ENCODE peak calls at places on chromosome 12, in four cellular contexts. F is K562, E is HCT116, Q is HepG2. Z is an unnamed sample.

GRCh38 chr12:85949253-85949652 is 75.2 kb downstream of the NTS start:
- DNase-seq in Q (no peak), F (no peak), E (no peak), Z (no peak)

GRCh38 chr12:59431266-59431665 is 164.6 kb upstream of the SLC16A7 start:
- DNase-seq in E (no peak), F (no peak), Q (no peak), Z (no peak)

GRCh38 chr12:52221912-52222457 is 11.1 kb upstream of the KRT7 start:
- DNase-seq in F (peak), E (peak), Q (no peak), Z (no peak)

GRCh38 chr12:124673881-124674617 is 106.6 kb upstream of the NCOR2 start:
- DNase-seq in Q (no peak), E (no peak), F (no peak), Z (peak)

GRCh38 chr12:132185698-132186097 is 41.4 kb downstream of the NOC4L start:
- DNase-seq in F (no peak), E (no peak), Q (no peak), Z (no peak)

GRCh38 chr12:114430306-114430705 is 24.4 kb upstream of the TBX5 start:
- DNase-seq in E (no peak), F (no peak), Q (no peak), Z (no peak)

GRCh38 chr12:12398026-12398859 is 41.4 kb downstream of the BORCS5 start:
- DNase-seq in E (no peak), Q (peak), F (peak), Z (no peak)

GRCh38 chr12:104929926-104930325 is 28.2 kb downstream of the SLC41A2 start:
- DNase-seq in Q (no peak), F (no peak), E (no peak), Z (no peak)

GRCh38 chr12:5830121-5830520 is 114.9 kb downstream of the ANO2 start:
- DNase-seq in Q (no peak), E (no peak), F (no peak), Z (no peak)

GRCh38 chr12:27343255-27344000 is 10.8 kb downstream of the BMAL2 start:
- DNase-seq in E (no peak), Q (no peak), F (no peak), Z (no peak)

GRCh38 chr12:29317556-29318363 is 63.2 kb downstream of the ERGIC2 start:
- DNase-seq in E (peak), Q (peak), F (peak), Z (peak)

GRCh38 chr12:77010637-77011548 is 54.5 kb downstream of the E2F7 start:
- DNase-seq in F (peak), E (peak), Q (peak), Z (peak)

GRCh38 chr12:14416658-14417057 is 51.2 kb downstream of the ATF7IP start:
- DNase-seq in E (no peak), F (no peak), Q (peak), Z (peak)

GRCh38 chr12:92021665-92022033 is 124.0 kb downstream of the BTG1 start:
- DNase-seq in Q (no peak), E (no peak), F (no peak), Z (peak)

GRCh38 chr12:50200507-50201273 is 33.5 kb upstream of the CERS5 start:
- DNase-seq in F (no peak), E (no peak), Q (no peak), Z (peak)

GRCh38 chr12:76312314-76312713 is 35.9 kb downstream of the BBS10 start:
- DNase-seq in Q (no peak), F (no peak), E (no peak), Z (no peak)

GRCh38 chr12:71871116-71871515 is 31.6 kb downstream of the TBC1D15 start:
- DNase-seq in E (no peak), Q (no peak), F (no peak), Z (no peak)

GRCh38 chr12:501722-502447 is 42.1 kb downstream of the B4GALNT3 start:
- DNase-seq in F (no peak), E (no peak), Q (no peak), Z (no peak)

GRCh38 chr12:55687746-55688145 is 20.0 kb downstream of the ITGA7 start:
- DNase-seq in E (no peak), F (no peak), Q (no peak), Z (no peak)

GRCh38 chr12:106416273-106416672 is 58.7 kb downstream of the POLR3B start:
- DNase-seq in Q (no peak), F (no peak), E (no peak), Z (no peak)

GRCh38 chr12:31819427-31819826 is 90.6 kb upstream of the AMN1 start:
- DNase-seq in Q (no peak), F (no peak), E (no peak), Z (no peak)

GRCh38 chr12:48092606-48093005 is 13.3 kb downstream of the SENP1 start:
- DNase-seq in E (no peak), Q (no peak), F (no peak), Z (no peak)

GRCh38 chr12:102433304-102433703 is 47.1 kb downstream of the IGF1 start:
- DNase-seq in F (no peak), E (no peak), Q (no peak), Z (no peak)

GRCh38 chr12:104729091-104729490 is 229.0 kb downstream of the SLC41A2 start:
- DNase-seq in E (no peak), F (no peak), Q (no peak), Z (no peak)

GRCh38 chr12:75786071-75786470 is 245.5 kb downstream of the PHLDA1 start:
- DNase-seq in F (no peak), E (no peak), Q (no peak), Z (no peak)

GRCh38 chr12:105995986-105996385 is 142.8 kb downstream of the NUAK1 start:
- DNase-seq in F (no peak), Q (no peak), E (no peak), Z (no peak)

GRCh38 chr12:116381744-116382455 is 104.4 kb upstream of the MED13L start:
- DNase-seq in Q (no peak), E (no peak), F (no peak), Z (no peak)

GRCh38 chr12:104494137-104494815 is 37.5 kb downstream of the CHST11 start:
- DNase-seq in E (no peak), Q (no peak), F (peak), Z (no peak)

GRCh38 chr12:3279415-3279780 is 202.2 kb downstream of the TSPAN9 start:
- DNase-seq in Q (no peak), E (no peak), F (no peak), Z (no peak)

GRCh38 chr12:106999444-106999843 is 12.5 kb upstream of the MTERF2 start:
- DNase-seq in F (no peak), Q (no peak), E (no peak), Z (no peak)

GRCh38 chr12:46136239-46136638 is 132.6 kb downstream of the SLC38A1 start:
- DNase-seq in E (no peak), F (no peak), Q (no peak), Z (no peak)

GRCh38 chr12:51819851-51820720 is 28.4 kb downstream of the FIGNL2 start:
- DNase-seq in E (no peak), F (no peak), Q (no peak), Z (peak)

DNA sequence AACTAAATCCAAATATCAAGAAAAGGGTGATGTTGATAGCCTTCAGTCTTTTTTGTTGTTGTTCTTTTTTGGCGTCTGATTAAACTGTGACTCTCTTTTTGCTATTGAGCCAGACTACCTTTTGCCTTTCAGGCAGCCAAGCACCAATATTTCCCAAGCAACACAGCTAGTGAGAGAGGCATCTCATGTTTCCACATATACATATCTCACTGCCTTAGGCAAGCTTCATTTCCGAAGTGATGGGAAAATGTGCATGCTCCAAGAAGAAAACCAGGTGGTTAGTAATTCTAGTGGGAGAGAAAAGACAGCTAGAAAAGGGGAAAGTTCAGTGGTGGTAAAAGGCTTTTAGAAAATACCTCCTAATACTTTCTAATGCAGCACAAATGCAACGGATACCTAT is 277.7 kb downstream of the TMTC2 start:
- DNase-seq in E (no peak), Q (no peak), F (no peak), Z (no peak)
- H2AFZ ChIP-seq in E (no peak), Q (no peak), F (peak), Z (no peak)

GRCh38 chr12:10590976-10591375 is 22.4 kb downstream of the MAGOHB start:
- DNase-seq in E (no peak), Q (no peak), F (no peak), Z (no peak)
- TF ChIP-seq ELF1 in E (no peak), Q (no peak), F (no peak), Z (no peak)

GRCh38 chr12:89844539-89844938 is 135.9 kb upstream of the ATP2B1 start:
- DNase-seq in F (no peak), Q (no peak), E (no peak), Z (no peak)
- H2AFZ ChIP-seq in F (no peak), Q (no peak), E (no peak), Z (no peak)

GRCh38 chr12:131121705-131122405 is 168.1 kb downstream of the ADGRD1 start:
- DNase-seq in Q (no peak), E (no peak), F (peak), Z (no peak)

GRCh38 chr12:131118366-131118765 is 164.7 kb downstream of the ADGRD1 start:
- DNase-seq in E (no peak), Q (no peak), F (no peak), Z (no peak)

GRCh38 chr12:131122631-131123030 is 168.9 kb downstream of the ADGRD1 start:
- DNase-seq in E (no peak), Q (no peak), F (no peak), Z (no peak)

GRCh38 chr12:131119936-131120335 is 166.2 kb downstream of the ADGRD1 start:
- DNase-seq in F (no peak), E (no peak), Q (no peak), Z (no peak)

GRCh38 chr12:131120831-131121271 is 167.1 kb downstream of the ADGRD1 start:
- DNase-seq in Q (no peak), E (no peak), F (no peak), Z (no peak)
- TF ChIP-seq ELF1 in Q (no peak), E (no peak), F (no peak), Z (no peak)